ENCODE peak calls at places on chromosomes 2 and 18, in six cellular contexts. Y is trophoblast cell, P is neuronal stem cell, B is H9, F is H1, D is mesenchymal stem cell. G is an unnamed sample.

GRCh38 chr2:157877761-157878400 is 1.8 kb upstream of the ACVR1 start:
- DNase-seq in D (no peak), F (no peak), P (no peak), Y (peak), B (no peak), G (no peak)

GRCh38 chr2:18704224-18704623 is 114.9 kb upstream of the NT5C1B start:
- DNase-seq in B (no peak), Y (no peak), F (no peak), D (no peak), P (no peak), G (no peak)

GRCh38 chr2:88283886-88284511 is 113.9 kb downstream of the THNSL2 start:
- DNase-seq in F (no peak), Y (no peak), P (no peak), B (peak), D (no peak), G (no peak)

GRCh38 chr2:98157557-98157956 is 70.6 kb downstream of the VWA3B start:
- DNase-seq in F (no peak), P (no peak), B (peak), D (no peak), Y (no peak), G (no peak)

GRCh38 chr2:53856272-53856671 is 3.5 kb downstream of the GPR75 start:
- DNase-seq in D (no peak), B (no peak), Y (no peak), P (no peak), F (no peak), G (no peak)

GRCh38 chr2:27494944-27495554 is at the start of gene FNDC4:
- DNase-seq in P (peak), Y (peak), D (peak), B (peak), F (no peak), G (no peak)

GRCh38 chr2:154623819-154624218 is 74.7 kb upstream of the KCNJ3 start:
- DNase-seq in F (peak), Y (peak), D (peak), B (peak), P (peak), G (peak)

GRCh38 chr2:4675295-4675694 is 971.9 kb downstream of the DCDC2C start:
- DNase-seq in B (no peak), P (no peak), Y (no peak), F (no peak), D (no peak), G (no peak)

GRCh38 chr2:77954931-77955330 is 432.8 kb upstream of the LRRTM4 start:
- DNase-seq in D (no peak), B (no peak), Y (no peak), F (no peak), P (no peak), G (no peak)

GRCh38 chr18:45792551-45793294 is 32.8 kb upstream of the SIGLEC15 start:
- DNase-seq in B (no peak), D (no peak), F (no peak), Y (no peak), P (no peak), G (peak)

GRCh38 chr2:161134547-161135518 is 25.4 kb upstream of the TANK start:
- DNase-seq in B (no peak), F (no peak), Y (peak), D (peak), P (no peak), G (no peak)

GRCh38 chr18:24734058-24734457 is 273.6 kb downstream of the HRH4 start:
- DNase-seq in Y (no peak), F (no peak), B (peak), P (no peak), D (peak), G (no peak)

GRCh38 chr2:104853926-104854506 is at the start of gene POU3F3:
- DNase-seq in F (peak), D (no peak), P (peak), Y (peak), B (peak), G (no peak)

GRCh38 chr2:66434679-66435548 is at the start of gene MEIS1:
- DNase-seq in Y (peak), P (no peak), B (peak), F (no peak), D (peak), G (peak)

GRCh38 chr2:215793747-215794595 is 219.4 kb downstream of the MREG start:
- DNase-seq in P (no peak), D (peak), B (no peak), F (no peak), Y (peak), G (peak)
- H3K14ac ChIP-seq in P (no peak), D (no peak), B (no peak), F (no peak), Y (no peak), G (peak)

GRCh38 chr2:236503100-236503499 is 66.5 kb upstream of the ACKR3 start:
- DNase-seq in Y (no peak), B (peak), F (no peak), D (no peak), P (no peak), G (no peak)
- H3K14ac ChIP-seq in Y (peak), B (no peak), F (no peak), D (no peak), P (no peak), G (no peak)

GRCh38 chr2:96860065-96861029 is 2.5 kb upstream of the ANKRD39 start:
- DNase-seq in B (peak), D (no peak), F (no peak), P (no peak), Y (peak), G (no peak)

GRCh38 chr2:96859338-96859649 is 1.5 kb upstream of the ANKRD39 start:
- DNase-seq in P (no peak), Y (peak), B (no peak), D (peak), F (no peak), G (no peak)

GRCh38 chr2:96863575-96864342 is 5.9 kb upstream of the ANKRD39 start:
- DNase-seq in B (no peak), D (no peak), P (no peak), F (no peak), Y (no peak), G (no peak)

GRCh38 chr2:96859681-96860064 is 1.9 kb upstream of the ANKRD39 start:
- DNase-seq in F (no peak), P (no peak), Y (no peak), D (no peak), B (no peak), G (no peak)

GRCh38 chr2:96861074-96861473 is 3.3 kb upstream of the ANKRD39 start:
- DNase-seq in B (no peak), D (no peak), Y (no peak), P (no peak), F (no peak), G (no peak)
- H3K14ac ChIP-seq in B (no peak), D (no peak), Y (no peak), P (no peak), F (no peak), G (no peak)

GRCh38 chr2:119011910-119012209 is 69.9 kb downstream of the MARCO start:
- DNase-seq in P (no peak), B (no peak), D (no peak), F (no peak), Y (no peak), G (no peak)

GRCh38 chr2:119009110-119009509 is 67.1 kb downstream of the MARCO start:
- DNase-seq in D (no peak), Y (no peak), P (no peak), B (peak), F (no peak), G (no peak)

GRCh38 chr2:119008108-119008507 is 66.1 kb downstream of the MARCO start:
- DNase-seq in Y (peak), D (no peak), P (no peak), F (no peak), B (no peak), G (no peak)

GRCh38 chr2:119011162-119011909 is 69.3 kb downstream of the MARCO start:
- DNase-seq in D (peak), P (peak), F (peak), B (peak), Y (peak), G (peak)

GRCh38 chr2:119010336-119010735 is 68.3 kb downstream of the MARCO start:
- DNase-seq in P (no peak), Y (no peak), B (peak), F (no peak), D (no peak), G (no peak)
- H3K14ac ChIP-seq in P (no peak), Y (no peak), B (no peak), F (no peak), D (no peak), G (no peak)

DNA sequence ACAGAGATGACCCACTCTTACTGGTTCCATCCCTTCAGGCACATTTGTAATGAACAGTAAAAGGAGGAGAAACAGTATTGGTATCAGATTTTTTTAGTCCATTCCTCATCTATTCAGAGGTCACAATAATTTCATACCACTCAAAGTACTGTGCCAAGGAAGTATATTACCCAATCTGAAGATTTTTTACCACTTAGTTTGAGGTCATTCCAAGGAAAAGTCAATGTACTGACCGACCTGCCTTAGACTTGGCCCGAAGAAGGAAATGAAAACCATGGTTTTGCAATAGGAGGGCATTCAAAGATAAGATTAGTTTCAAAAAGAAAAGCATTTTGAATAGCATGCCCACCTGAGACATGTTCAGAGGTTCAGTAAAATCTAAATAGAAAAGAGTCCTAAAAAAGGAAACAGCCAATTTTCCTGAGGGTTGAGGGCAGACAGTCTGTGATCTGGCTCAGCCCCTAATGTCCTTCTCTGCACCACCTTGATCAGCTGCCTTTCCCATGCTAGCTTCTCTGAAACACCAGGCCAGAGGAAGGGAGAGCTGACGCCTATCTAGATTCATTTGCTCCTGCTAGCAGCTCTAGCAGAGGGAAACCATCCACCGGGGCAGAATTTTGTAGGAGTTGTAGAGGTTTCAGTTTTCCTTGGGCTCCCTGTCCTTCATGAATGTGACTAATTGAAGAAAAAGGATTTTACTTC is 107.3 kb upstream of the FZD5 start:
- DNase-seq in B (no peak), F (no peak), P (no peak), D (no peak), Y (no peak), G (no peak)
- H3K14ac ChIP-seq in B (no peak), F (no peak), P (no peak), D (no peak), Y (no peak), G (no peak)

GRCh38 chr2:99477054-99477453 is 12.8 kb downstream of the REV1 start:
- DNase-seq in F (no peak), P (no peak), B (no peak), D (no peak), Y (no peak), G (no peak)
- H3K14ac ChIP-seq in F (no peak), P (no peak), B (no peak), D (no peak), Y (no peak), G (no peak)

GRCh38 chr18:58058720-58059119 is 14.7 kb downstream of the NEDD4L start:
- DNase-seq in D (peak), B (no peak), F (no peak), P (no peak), Y (no peak), G (peak)
- H3K14ac ChIP-seq in D (no peak), B (no peak), F (no peak), P (no peak), Y (no peak), G (no peak)

GRCh38 chr18:62844850-62845643 is 129.7 kb downstream of the PHLPP1 start:
- DNase-seq in Y (no peak), F (no peak), D (no peak), P (no peak), B (no peak), G (no peak)

GRCh38 chr18:62838475-62839098 is 123.2 kb downstream of the PHLPP1 start:
- DNase-seq in D (no peak), F (no peak), Y (no peak), B (no peak), P (no peak), G (no peak)

GRCh38 chr18:62839874-62840713 is 124.8 kb downstream of the PHLPP1 start:
- DNase-seq in P (no peak), B (no peak), Y (peak), D (no peak), F (no peak), G (peak)

GRCh38 chr18:62842898-62843297 is 127.6 kb downstream of the PHLPP1 start:
- DNase-seq in B (no peak), Y (peak), P (no peak), F (no peak), D (no peak), G (no peak)

GRCh38 chr18:62841405-62841804 is 126.1 kb downstream of the PHLPP1 start:
- DNase-seq in Y (no peak), B (no peak), P (no peak), D (no peak), F (no peak), G (no peak)
- H3K14ac ChIP-seq in Y (no peak), B (no peak), P (no peak), D (no peak), F (no peak), G (no peak)

DNA sequence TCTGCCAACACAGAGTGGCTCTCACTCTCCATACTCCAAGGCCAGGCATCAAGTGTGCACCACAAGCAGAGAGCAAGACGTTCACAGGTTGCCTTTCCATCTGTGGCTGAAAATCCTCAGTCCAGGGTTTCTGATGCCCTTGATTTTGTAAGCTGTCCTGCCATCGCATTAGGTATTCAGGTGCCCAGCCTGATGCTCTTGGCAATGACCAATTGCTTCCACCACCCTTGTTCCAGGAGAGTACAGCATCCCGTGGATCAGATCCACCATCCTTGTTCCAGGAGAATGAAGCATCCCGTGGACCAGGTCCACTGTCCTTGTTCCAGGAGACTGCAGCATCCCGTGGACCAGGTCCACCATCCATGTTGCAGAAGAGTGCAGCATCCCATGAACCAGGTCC is 133.4 kb upstream of the GPC1 start:
- DNase-seq in D (no peak), Y (no peak), F (no peak), B (peak), P (no peak), G (no peak)
- H3K14ac ChIP-seq in D (no peak), Y (no peak), F (no peak), B (no peak), P (no peak), G (no peak)

GRCh38 chr2:100682536-100682935 is 119.7 kb downstream of the PDCL3 start:
- DNase-seq in Y (no peak), B (no peak), D (no peak), F (no peak), P (no peak), G (no peak)
- H3K14ac ChIP-seq in Y (peak), B (no peak), D (no peak), F (no peak), P (no peak), G (no peak)

G was measured in IMR-90.